ENCODE peak calls at places on chromosomes 2 and 18, in ten cellular contexts. One of them, this sample, is unnamed.

GRCh38 chr2:23092831-23093230 is 292.1 kb upstream of the KLHL29 start:
- DNase-seq in keratinocyte: no peak
- DNase-seq in GM23248: peak; percentile 48
- DNase-seq in PC-3: peak; percentile 14
- DNase-seq in neural progenitor cell: peak; percentile 76
- DNase-seq in MM.1S: peak; percentile 17
- DNase-seq in fibroblast of lung: no peak
- DNase-seq in GM23338: peak; percentile 79
- DNase-seq in HCT116: no peak
- DNase-seq in mammary epithelial cell: peak; percentile 12
- DNase-seq in this sample: peak; percentile 39

GRCh38 chr18:12011962-12012549 is 30.7 kb downstream of the IMPA2 start:
- DNase-seq in keratinocyte: no peak
- DNase-seq in GM23248: no peak
- DNase-seq in PC-3: no peak
- DNase-seq in neural progenitor cell: no peak
- DNase-seq in MM.1S: no peak
- DNase-seq in fibroblast of lung: peak; percentile 26
- DNase-seq in GM23338: no peak
- DNase-seq in HCT116: no peak
- DNase-seq in mammary epithelial cell: no peak
- DNase-seq in this sample: no peak

GRCh38 chr2:101751276-101751675 is 53.8 kb downstream of the MAP4K4 start:
- DNase-seq in keratinocyte: no peak
- DNase-seq in GM23248: no peak
- DNase-seq in PC-3: no peak
- DNase-seq in neural progenitor cell: no peak
- DNase-seq in MM.1S: no peak
- DNase-seq in fibroblast of lung: no peak
- DNase-seq in GM23338: no peak
- DNase-seq in HCT116: no peak
- DNase-seq in mammary epithelial cell: no peak
- DNase-seq in this sample: no peak

GRCh38 chr2:148546270-148546669 is 98.3 kb upstream of the EPC2 start:
- DNase-seq in keratinocyte: no peak
- DNase-seq in GM23248: no peak
- DNase-seq in PC-3: no peak
- DNase-seq in neural progenitor cell: no peak
- DNase-seq in MM.1S: no peak
- DNase-seq in fibroblast of lung: no peak
- DNase-seq in GM23338: no peak
- DNase-seq in HCT116: no peak
- DNase-seq in mammary epithelial cell: peak; percentile 9
- DNase-seq in this sample: peak; percentile 21

GRCh38 chr2:136765736-136766323 is 485 bp downstream of the THSD7B start:
- DNase-seq in keratinocyte: no peak
- DNase-seq in GM23248: peak; percentile 7
- DNase-seq in PC-3: no peak
- DNase-seq in neural progenitor cell: peak; percentile 47
- DNase-seq in MM.1S: peak; percentile 72
- DNase-seq in fibroblast of lung: no peak
- DNase-seq in GM23338: peak; percentile 45
- DNase-seq in HCT116: no peak
- DNase-seq in mammary epithelial cell: no peak
- DNase-seq in this sample: peak; percentile 6

GRCh38 chr2:222817628-222818027 is 43.2 kb upstream of the ACSL3 start:
- DNase-seq in keratinocyte: no peak
- DNase-seq in GM23248: no peak
- DNase-seq in PC-3: no peak
- DNase-seq in neural progenitor cell: no peak
- DNase-seq in MM.1S: no peak
- DNase-seq in fibroblast of lung: no peak
- DNase-seq in GM23338: no peak
- DNase-seq in HCT116: peak; percentile 13
- DNase-seq in mammary epithelial cell: no peak
- DNase-seq in this sample: no peak

GRCh38 chr2:85778646-85779364 is 25.0 kb downstream of the ATOH8 start:
- DNase-seq in keratinocyte: no peak
- DNase-seq in GM23248: no peak
- DNase-seq in PC-3: no peak
- DNase-seq in neural progenitor cell: no peak
- DNase-seq in MM.1S: no peak
- DNase-seq in fibroblast of lung: no peak
- DNase-seq in GM23338: no peak
- DNase-seq in HCT116: no peak
- DNase-seq in mammary epithelial cell: no peak
- DNase-seq in this sample: no peak

GRCh38 chr2:28624798-28625701 is 126.6 kb upstream of the PPP1CB start:
- DNase-seq in keratinocyte: no peak
- DNase-seq in GM23248: peak; percentile 40
- DNase-seq in PC-3: no peak
- DNase-seq in neural progenitor cell: peak; percentile 38
- DNase-seq in MM.1S: no peak
- DNase-seq in fibroblast of lung: peak; percentile 65
- DNase-seq in GM23338: peak; percentile 44
- DNase-seq in HCT116: no peak
- DNase-seq in mammary epithelial cell: no peak
- DNase-seq in this sample: peak; percentile 22

GRCh38 chr2:128027278-128027800 is 520 bp downstream of the SAP130 start:
- DNase-seq in keratinocyte: peak; percentile 88
- DNase-seq in GM23248: peak; percentile 98
- DNase-seq in PC-3: peak; percentile 98
- DNase-seq in neural progenitor cell: peak; percentile 99
- DNase-seq in MM.1S: peak; percentile 98
- DNase-seq in fibroblast of lung: peak; percentile 98
- DNase-seq in GM23338: peak; percentile 98
- DNase-seq in HCT116: peak; percentile 96
- DNase-seq in mammary epithelial cell: peak; percentile 99
- DNase-seq in this sample: peak; percentile 100

GRCh38 chr18:45962461-45962860 is 4.7 kb downstream of the EPG5 start:
- DNase-seq in keratinocyte: peak; percentile 61
- DNase-seq in GM23248: peak; percentile 72
- DNase-seq in PC-3: peak; percentile 56
- DNase-seq in neural progenitor cell: no peak
- DNase-seq in MM.1S: peak; percentile 49
- DNase-seq in fibroblast of lung: peak; percentile 94
- DNase-seq in GM23338: no peak
- DNase-seq in HCT116: no peak
- DNase-seq in mammary epithelial cell: peak; percentile 71
- DNase-seq in this sample: no peak

GRCh38 chr18:45050712-45051639 is 370.3 kb downstream of the SETBP1 start:
- DNase-seq in keratinocyte: no peak
- DNase-seq in GM23248: peak; percentile 88
- DNase-seq in PC-3: peak; percentile 63
- DNase-seq in neural progenitor cell: no peak
- DNase-seq in MM.1S: no peak
- DNase-seq in fibroblast of lung: peak; percentile 93
- DNase-seq in GM23338: no peak
- DNase-seq in HCT116: no peak
- DNase-seq in mammary epithelial cell: peak; percentile 68
- DNase-seq in this sample: no peak

GRCh38 chr2:136085810-136086209 is 32.1 kb downstream of the CXCR4 start:
- DNase-seq in keratinocyte: no peak
- DNase-seq in GM23248: no peak
- DNase-seq in PC-3: peak; percentile 74
- DNase-seq in neural progenitor cell: no peak
- DNase-seq in MM.1S: no peak
- DNase-seq in fibroblast of lung: peak; percentile 3
- DNase-seq in GM23338: no peak
- DNase-seq in HCT116: no peak
- DNase-seq in mammary epithelial cell: no peak
- DNase-seq in this sample: no peak

GRCh38 chr18:23257686-23258565 is 122.6 kb downstream of the CABLES1 start:
- DNase-seq in keratinocyte: no peak
- DNase-seq in GM23248: peak; percentile 87
- DNase-seq in PC-3: peak; percentile 68
- DNase-seq in neural progenitor cell: no peak
- DNase-seq in MM.1S: no peak
- DNase-seq in fibroblast of lung: peak; percentile 61
- DNase-seq in GM23338: no peak
- DNase-seq in HCT116: no peak
- DNase-seq in mammary epithelial cell: peak; percentile 35
- DNase-seq in this sample: no peak

GRCh38 chr2:107986278-107987217 is at the start of gene SLC5A7:
- DNase-seq in keratinocyte: no peak
- DNase-seq in GM23248: no peak
- DNase-seq in PC-3: no peak
- DNase-seq in neural progenitor cell: peak; percentile 58
- DNase-seq in MM.1S: no peak
- DNase-seq in fibroblast of lung: no peak
- DNase-seq in GM23338: peak; percentile 77
- DNase-seq in HCT116: no peak
- DNase-seq in mammary epithelial cell: no peak
- DNase-seq in this sample: no peak
- TF ChIP-seq EZH2 in keratinocyte: peak; percentile 23
- TF ChIP-seq EZH2 in GM23248: no peak
- TF ChIP-seq EZH2 in PC-3: no peak
- TF ChIP-seq EZH2 in neural progenitor cell: peak; percentile 80
- TF ChIP-seq EZH2 in MM.1S: no peak
- TF ChIP-seq EZH2 in fibroblast of lung: no peak
- TF ChIP-seq EZH2 in GM23338: no peak
- TF ChIP-seq EZH2 in HCT116: no peak
- TF ChIP-seq EZH2 in mammary epithelial cell: no peak
- TF ChIP-seq EZH2 in this sample: peak; percentile 24

DNA sequence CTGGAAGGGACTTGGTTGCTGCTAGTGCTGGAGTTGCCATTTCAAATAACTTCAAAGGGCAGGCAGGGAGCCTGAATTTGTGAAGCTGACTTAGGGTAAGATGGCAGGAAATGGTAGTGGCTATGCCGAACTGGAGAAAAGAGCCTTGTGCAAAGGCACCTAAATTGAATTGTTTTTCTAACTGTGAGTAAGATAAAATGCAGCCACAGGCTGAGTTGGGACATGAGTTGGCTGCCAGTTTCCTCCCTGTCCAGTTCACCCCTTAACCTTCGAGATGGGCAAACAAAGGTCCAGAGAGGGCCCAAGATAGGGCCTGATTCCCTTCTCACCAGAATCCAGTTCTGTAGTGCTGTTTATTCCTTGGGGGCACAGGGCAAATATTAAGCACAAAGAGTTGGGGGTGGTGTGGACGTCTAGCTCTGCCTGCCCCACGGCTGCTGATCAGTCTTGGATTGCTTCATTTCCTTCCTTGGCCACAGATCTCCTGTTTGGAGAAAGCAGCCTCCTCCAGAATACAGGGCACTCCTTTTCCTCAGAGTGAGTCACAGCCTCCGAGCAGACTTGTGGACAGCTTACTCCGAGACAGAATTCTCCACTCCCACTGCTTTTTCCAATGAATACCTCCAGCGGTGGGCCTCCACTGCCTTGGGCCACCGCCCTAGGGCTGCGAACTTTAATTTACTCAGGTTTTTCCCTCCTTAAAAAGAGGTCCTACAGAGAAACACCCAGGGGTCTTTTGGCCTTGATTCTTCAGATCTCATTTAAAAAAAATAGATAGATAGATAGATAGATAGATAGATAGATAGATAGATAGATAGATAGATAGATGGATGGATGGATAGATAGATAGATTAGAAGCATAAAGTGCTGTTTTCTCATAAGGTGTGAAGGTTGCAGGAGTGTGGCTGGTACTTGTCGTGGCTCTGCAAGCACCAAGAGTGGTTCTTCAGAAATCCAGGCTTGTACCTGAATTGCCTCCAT is 18.4 kb upstream of the SLC20A1 start:
- DNase-seq in keratinocyte: no peak
- DNase-seq in GM23248: peak; percentile 98
- DNase-seq in PC-3: peak; percentile 96
- DNase-seq in neural progenitor cell: no peak
- DNase-seq in MM.1S: no peak
- DNase-seq in fibroblast of lung: peak; percentile 98
- DNase-seq in GM23338: no peak
- DNase-seq in HCT116: no peak
- DNase-seq in mammary epithelial cell: peak; percentile 96
- DNase-seq in this sample: peak; percentile 53
- H3K4me3 ChIP-seq in keratinocyte: peak overlapping the region; percentile 53
- H3K4me3 ChIP-seq in GM23248: peak overlapping the region; percentile 56
- H3K4me3 ChIP-seq in PC-3: peak overlapping the region; percentile 47
- H3K4me3 ChIP-seq in neural progenitor cell: no peak overlapping the region
- H3K4me3 ChIP-seq in MM.1S: no peak overlapping the region
- H3K4me3 ChIP-seq in fibroblast of lung: no peak overlapping the region
- H3K4me3 ChIP-seq in GM23338: no peak overlapping the region
- H3K4me3 ChIP-seq in HCT116: no peak overlapping the region
- H3K4me3 ChIP-seq in mammary epithelial cell: peak overlapping the region; percentile 28
- H3K4me3 ChIP-seq in this sample: no peak overlapping the region

GRCh38 chr2:217655656-217656055 is 347.1 kb downstream of the TNS1 start:
- DNase-seq in keratinocyte: no peak
- DNase-seq in GM23248: no peak
- DNase-seq in PC-3: no peak
- DNase-seq in neural progenitor cell: no peak
- DNase-seq in MM.1S: no peak
- DNase-seq in fibroblast of lung: no peak
- DNase-seq in GM23338: no peak
- DNase-seq in HCT116: no peak
- DNase-seq in mammary epithelial cell: no peak
- DNase-seq in this sample: no peak

GRCh38 chr2:217653240-217653639 is 349.6 kb downstream of the TNS1 start:
- DNase-seq in keratinocyte: peak; percentile 35
- DNase-seq in GM23248: peak; percentile 98
- DNase-seq in PC-3: peak; percentile 96
- DNase-seq in neural progenitor cell: no peak
- DNase-seq in MM.1S: no peak
- DNase-seq in fibroblast of lung: peak; percentile 89
- DNase-seq in GM23338: no peak
- DNase-seq in HCT116: peak; percentile 46
- DNase-seq in mammary epithelial cell: peak; percentile 92
- DNase-seq in this sample: peak; percentile 22

GRCh38 chr2:217656366-217656765 is 346.4 kb downstream of the TNS1 start:
- DNase-seq in keratinocyte: no peak
- DNase-seq in GM23248: no peak
- DNase-seq in PC-3: peak; percentile 28
- DNase-seq in neural progenitor cell: no peak
- DNase-seq in MM.1S: no peak
- DNase-seq in fibroblast of lung: no peak
- DNase-seq in GM23338: no peak
- DNase-seq in HCT116: no peak
- DNase-seq in mammary epithelial cell: no peak
- DNase-seq in this sample: no peak

GRCh38 chr2:217652761-217653160 is 350.0 kb downstream of the TNS1 start:
- DNase-seq in keratinocyte: no peak
- DNase-seq in GM23248: peak; percentile 62
- DNase-seq in PC-3: no peak
- DNase-seq in neural progenitor cell: no peak
- DNase-seq in MM.1S: no peak
- DNase-seq in fibroblast of lung: peak; percentile 57
- DNase-seq in GM23338: no peak
- DNase-seq in HCT116: no peak
- DNase-seq in mammary epithelial cell: no peak
- DNase-seq in this sample: no peak

GRCh38 chr2:217654173-217654572 is 348.6 kb downstream of the TNS1 start:
- DNase-seq in keratinocyte: no peak
- DNase-seq in GM23248: no peak
- DNase-seq in PC-3: no peak
- DNase-seq in neural progenitor cell: no peak
- DNase-seq in MM.1S: no peak
- DNase-seq in fibroblast of lung: no peak
- DNase-seq in GM23338: no peak
- DNase-seq in HCT116: no peak
- DNase-seq in mammary epithelial cell: no peak
- DNase-seq in this sample: no peak
- H3K27ac ChIP-seq in keratinocyte: no peak overlapping the region
- H3K27ac ChIP-seq in GM23248: peak overlapping the region; percentile 97
- H3K27ac ChIP-seq in PC-3: no peak overlapping the region
- H3K27ac ChIP-seq in neural progenitor cell: no peak overlapping the region
- H3K27ac ChIP-seq in MM.1S: no peak overlapping the region
- H3K27ac ChIP-seq in fibroblast of lung: no peak overlapping the region
- H3K27ac ChIP-seq in GM23338: no peak overlapping the region
- H3K27ac ChIP-seq in HCT116: no peak overlapping the region
- H3K27ac ChIP-seq in mammary epithelial cell: no peak overlapping the region
- H3K27ac ChIP-seq in this sample: no peak overlapping the region

GRCh38 chr2:216559625-216560156 is 61.0 kb downstream of the RPL37A start:
- DNase-seq in keratinocyte: no peak
- DNase-seq in GM23248: no peak
- DNase-seq in PC-3: no peak
- DNase-seq in neural progenitor cell: no peak
- DNase-seq in MM.1S: no peak
- DNase-seq in fibroblast of lung: peak; percentile 75
- DNase-seq in GM23338: no peak
- DNase-seq in HCT116: no peak
- DNase-seq in mammary epithelial cell: no peak
- DNase-seq in this sample: no peak
- TF ChIP-seq EZH2 in keratinocyte: no peak
- TF ChIP-seq EZH2 in GM23248: no peak
- TF ChIP-seq EZH2 in PC-3: no peak
- TF ChIP-seq EZH2 in neural progenitor cell: no peak
- TF ChIP-seq EZH2 in MM.1S: no peak
- TF ChIP-seq EZH2 in fibroblast of lung: no peak
- TF ChIP-seq EZH2 in GM23338: no peak
- TF ChIP-seq EZH2 in HCT116: no peak
- TF ChIP-seq EZH2 in mammary epithelial cell: no peak
- TF ChIP-seq EZH2 in this sample: no peak

This sample was measured in A673.